ENCODE peak calls at places on chromosomes 2 and 18, in nine cellular contexts. One of them, this sample, is unnamed.

GRCh38 chr18:13563390-13563805 is 163.0 kb downstream of the FAM210A start:
- DNase-seq in activated CD8-positive, alpha-beta memory T cell treated with anti-CD3 and anti-CD28 coated beads, Interleukin-2, amount 10 ng/mL, durations not matched to agents 7 days and 5 days: no peak
- DNase-seq in transverse colon: no peak
- DNase-seq in hepatocyte: no peak
- DNase-seq in hypothalamus: no peak
- DNase-seq in NCI-H1105: no peak
- DNase-seq in stimulated activated CD4-positive, alpha-beta T cell treated with anti-CD3 and anti-CD28 coated beads, Interleukin-2, amount 100 ng/mL, for 24 hours: no peak
- DNase-seq in adipocyte: no peak
- DNase-seq in M059J: no peak
- DNase-seq in this sample: no peak

GRCh38 chr2:178943745-178944144 is 106.2 kb downstream of the CCDC141 start:
- DNase-seq in activated CD8-positive, alpha-beta memory T cell treated with anti-CD3 and anti-CD28 coated beads, Interleukin-2, amount 10 ng/mL, durations not matched to agents 7 days and 5 days: no peak
- DNase-seq in transverse colon: no peak
- DNase-seq in hepatocyte: no peak
- DNase-seq in hypothalamus: no peak
- DNase-seq in NCI-H1105: no peak
- DNase-seq in stimulated activated CD4-positive, alpha-beta T cell treated with anti-CD3 and anti-CD28 coated beads, Interleukin-2, amount 100 ng/mL, for 24 hours: no peak
- DNase-seq in adipocyte: no peak
- DNase-seq in M059J: no peak
- DNase-seq in this sample: no peak

GRCh38 chr2:28164280-28164801 is 228.3 kb upstream of the FOSL2 start:
- DNase-seq in activated CD8-positive, alpha-beta memory T cell treated with anti-CD3 and anti-CD28 coated beads, Interleukin-2, amount 10 ng/mL, durations not matched to agents 7 days and 5 days: no peak
- DNase-seq in transverse colon: no peak
- DNase-seq in hepatocyte: peak
- DNase-seq in hypothalamus: no peak
- DNase-seq in NCI-H1105: peak
- DNase-seq in stimulated activated CD4-positive, alpha-beta T cell treated with anti-CD3 and anti-CD28 coated beads, Interleukin-2, amount 100 ng/mL, for 24 hours: no peak
- DNase-seq in adipocyte: peak
- DNase-seq in M059J: peak
- DNase-seq in this sample: no peak

GRCh38 chr2:71950256-71951066 is 197.2 kb downstream of the CYP26B1 start:
- DNase-seq in activated CD8-positive, alpha-beta memory T cell treated with anti-CD3 and anti-CD28 coated beads, Interleukin-2, amount 10 ng/mL, durations not matched to agents 7 days and 5 days: no peak
- DNase-seq in transverse colon: no peak
- DNase-seq in hepatocyte: no peak
- DNase-seq in hypothalamus: no peak
- DNase-seq in NCI-H1105: no peak
- DNase-seq in stimulated activated CD4-positive, alpha-beta T cell treated with anti-CD3 and anti-CD28 coated beads, Interleukin-2, amount 100 ng/mL, for 24 hours: no peak
- DNase-seq in adipocyte: no peak
- DNase-seq in M059J: peak
- DNase-seq in this sample: peak

GRCh38 chr2:118340103-118340502 is 251.8 kb downstream of the INSIG2 start:
- DNase-seq in activated CD8-positive, alpha-beta memory T cell treated with anti-CD3 and anti-CD28 coated beads, Interleukin-2, amount 10 ng/mL, durations not matched to agents 7 days and 5 days: no peak
- DNase-seq in transverse colon: no peak
- DNase-seq in hepatocyte: no peak
- DNase-seq in hypothalamus: no peak
- DNase-seq in NCI-H1105: no peak
- DNase-seq in stimulated activated CD4-positive, alpha-beta T cell treated with anti-CD3 and anti-CD28 coated beads, Interleukin-2, amount 100 ng/mL, for 24 hours: no peak
- DNase-seq in adipocyte: no peak
- DNase-seq in M059J: no peak
- DNase-seq in this sample: no peak

GRCh38 chr2:84732897-84733778 is 147.7 kb downstream of the TRABD2A start:
- DNase-seq in activated CD8-positive, alpha-beta memory T cell treated with anti-CD3 and anti-CD28 coated beads, Interleukin-2, amount 10 ng/mL, durations not matched to agents 7 days and 5 days: no peak
- DNase-seq in transverse colon: no peak
- DNase-seq in hepatocyte: no peak
- DNase-seq in hypothalamus: no peak
- DNase-seq in NCI-H1105: no peak
- DNase-seq in stimulated activated CD4-positive, alpha-beta T cell treated with anti-CD3 and anti-CD28 coated beads, Interleukin-2, amount 100 ng/mL, for 24 hours: no peak
- DNase-seq in adipocyte: peak
- DNase-seq in M059J: no peak
- DNase-seq in this sample: no peak

GRCh38 chr2:113876503-113877387 is 13.1 kb upstream of the ACTR3 start:
- DNase-seq in activated CD8-positive, alpha-beta memory T cell treated with anti-CD3 and anti-CD28 coated beads, Interleukin-2, amount 10 ng/mL, durations not matched to agents 7 days and 5 days: peak
- DNase-seq in transverse colon: peak
- DNase-seq in hepatocyte: peak
- DNase-seq in hypothalamus: no peak
- DNase-seq in NCI-H1105: peak
- DNase-seq in stimulated activated CD4-positive, alpha-beta T cell treated with anti-CD3 and anti-CD28 coated beads, Interleukin-2, amount 100 ng/mL, for 24 hours: peak
- DNase-seq in adipocyte: no peak
- DNase-seq in M059J: peak
- DNase-seq in this sample: no peak

GRCh38 chr2:62708751-62709150 is 3.2 kb downstream of the EHBP1 start:
- DNase-seq in activated CD8-positive, alpha-beta memory T cell treated with anti-CD3 and anti-CD28 coated beads, Interleukin-2, amount 10 ng/mL, durations not matched to agents 7 days and 5 days: no peak
- DNase-seq in transverse colon: no peak
- DNase-seq in hepatocyte: no peak
- DNase-seq in hypothalamus: no peak
- DNase-seq in NCI-H1105: no peak
- DNase-seq in stimulated activated CD4-positive, alpha-beta T cell treated with anti-CD3 and anti-CD28 coated beads, Interleukin-2, amount 100 ng/mL, for 24 hours: no peak
- DNase-seq in adipocyte: no peak
- DNase-seq in M059J: no peak
- DNase-seq in this sample: no peak

GRCh38 chr2:3104261-3104660 is 273.4 kb downstream of the EIPR1 start:
- DNase-seq in activated CD8-positive, alpha-beta memory T cell treated with anti-CD3 and anti-CD28 coated beads, Interleukin-2, amount 10 ng/mL, durations not matched to agents 7 days and 5 days: no peak
- DNase-seq in transverse colon: no peak
- DNase-seq in hepatocyte: no peak
- DNase-seq in hypothalamus: no peak
- DNase-seq in NCI-H1105: no peak
- DNase-seq in stimulated activated CD4-positive, alpha-beta T cell treated with anti-CD3 and anti-CD28 coated beads, Interleukin-2, amount 100 ng/mL, for 24 hours: no peak
- DNase-seq in adipocyte: no peak
- DNase-seq in M059J: no peak
- DNase-seq in this sample: no peak

GRCh38 chr2:100703744-100704143 is 116.2 kb upstream of the NPAS2 start:
- DNase-seq in activated CD8-positive, alpha-beta memory T cell treated with anti-CD3 and anti-CD28 coated beads, Interleukin-2, amount 10 ng/mL, durations not matched to agents 7 days and 5 days: no peak
- DNase-seq in transverse colon: no peak
- DNase-seq in hepatocyte: no peak
- DNase-seq in hypothalamus: no peak
- DNase-seq in NCI-H1105: no peak
- DNase-seq in stimulated activated CD4-positive, alpha-beta T cell treated with anti-CD3 and anti-CD28 coated beads, Interleukin-2, amount 100 ng/mL, for 24 hours: no peak
- DNase-seq in adipocyte: no peak
- DNase-seq in M059J: no peak
- DNase-seq in this sample: no peak

GRCh38 chr2:8119782-8120551 is 561.9 kb upstream of the ID2 start:
- DNase-seq in activated CD8-positive, alpha-beta memory T cell treated with anti-CD3 and anti-CD28 coated beads, Interleukin-2, amount 10 ng/mL, durations not matched to agents 7 days and 5 days: no peak
- DNase-seq in transverse colon: peak
- DNase-seq in hepatocyte: peak
- DNase-seq in hypothalamus: no peak
- DNase-seq in NCI-H1105: no peak
- DNase-seq in stimulated activated CD4-positive, alpha-beta T cell treated with anti-CD3 and anti-CD28 coated beads, Interleukin-2, amount 100 ng/mL, for 24 hours: no peak
- DNase-seq in adipocyte: peak
- DNase-seq in M059J: peak
- DNase-seq in this sample: no peak

GRCh38 chr2:19649785-19650380 is 251.9 kb downstream of the TTC32 start:
- DNase-seq in activated CD8-positive, alpha-beta memory T cell treated with anti-CD3 and anti-CD28 coated beads, Interleukin-2, amount 10 ng/mL, durations not matched to agents 7 days and 5 days: no peak
- DNase-seq in transverse colon: no peak
- DNase-seq in hepatocyte: peak
- DNase-seq in hypothalamus: no peak
- DNase-seq in NCI-H1105: no peak
- DNase-seq in stimulated activated CD4-positive, alpha-beta T cell treated with anti-CD3 and anti-CD28 coated beads, Interleukin-2, amount 100 ng/mL, for 24 hours: no peak
- DNase-seq in adipocyte: peak
- DNase-seq in M059J: peak
- DNase-seq in this sample: no peak

GRCh38 chr18:26710460-26711096 is 154.9 kb downstream of the AQP4 start:
- DNase-seq in activated CD8-positive, alpha-beta memory T cell treated with anti-CD3 and anti-CD28 coated beads, Interleukin-2, amount 10 ng/mL, durations not matched to agents 7 days and 5 days: peak
- DNase-seq in transverse colon: no peak
- DNase-seq in hepatocyte: no peak
- DNase-seq in hypothalamus: no peak
- DNase-seq in NCI-H1105: no peak
- DNase-seq in stimulated activated CD4-positive, alpha-beta T cell treated with anti-CD3 and anti-CD28 coated beads, Interleukin-2, amount 100 ng/mL, for 24 hours: no peak
- DNase-seq in adipocyte: no peak
- DNase-seq in M059J: peak
- DNase-seq in this sample: no peak

GRCh38 chr2:212484563-212485080 is 54.0 kb downstream of the ERBB4 start:
- DNase-seq in activated CD8-positive, alpha-beta memory T cell treated with anti-CD3 and anti-CD28 coated beads, Interleukin-2, amount 10 ng/mL, durations not matched to agents 7 days and 5 days: no peak
- DNase-seq in transverse colon: no peak
- DNase-seq in hepatocyte: no peak
- DNase-seq in hypothalamus: no peak
- DNase-seq in NCI-H1105: no peak
- DNase-seq in stimulated activated CD4-positive, alpha-beta T cell treated with anti-CD3 and anti-CD28 coated beads, Interleukin-2, amount 100 ng/mL, for 24 hours: no peak
- DNase-seq in adipocyte: no peak
- DNase-seq in M059J: no peak
- DNase-seq in this sample: no peak

GRCh38 chr2:234795974-234796690 is 155.7 kb upstream of the SH3BP4 start:
- DNase-seq in activated CD8-positive, alpha-beta memory T cell treated with anti-CD3 and anti-CD28 coated beads, Interleukin-2, amount 10 ng/mL, durations not matched to agents 7 days and 5 days: no peak
- DNase-seq in transverse colon: no peak
- DNase-seq in hepatocyte: no peak
- DNase-seq in hypothalamus: no peak
- DNase-seq in NCI-H1105: no peak
- DNase-seq in stimulated activated CD4-positive, alpha-beta T cell treated with anti-CD3 and anti-CD28 coated beads, Interleukin-2, amount 100 ng/mL, for 24 hours: no peak
- DNase-seq in adipocyte: no peak
- DNase-seq in M059J: peak
- DNase-seq in this sample: no peak

GRCh38 chr2:71787108-71787415 is 333.7 kb downstream of the DYSF start:
- DNase-seq in activated CD8-positive, alpha-beta memory T cell treated with anti-CD3 and anti-CD28 coated beads, Interleukin-2, amount 10 ng/mL, durations not matched to agents 7 days and 5 days: no peak
- DNase-seq in transverse colon: no peak
- DNase-seq in hepatocyte: no peak
- DNase-seq in hypothalamus: no peak
- DNase-seq in NCI-H1105: no peak
- DNase-seq in stimulated activated CD4-positive, alpha-beta T cell treated with anti-CD3 and anti-CD28 coated beads, Interleukin-2, amount 100 ng/mL, for 24 hours: no peak
- DNase-seq in adipocyte: no peak
- DNase-seq in M059J: no peak
- DNase-seq in this sample: no peak

GRCh38 chr2:181971032-181971431 is 14.6 kb upstream of the PPP1R1C start:
- DNase-seq in activated CD8-positive, alpha-beta memory T cell treated with anti-CD3 and anti-CD28 coated beads, Interleukin-2, amount 10 ng/mL, durations not matched to agents 7 days and 5 days: no peak
- DNase-seq in transverse colon: no peak
- DNase-seq in hepatocyte: no peak
- DNase-seq in hypothalamus: no peak
- DNase-seq in NCI-H1105: no peak
- DNase-seq in stimulated activated CD4-positive, alpha-beta T cell treated with anti-CD3 and anti-CD28 coated beads, Interleukin-2, amount 100 ng/mL, for 24 hours: no peak
- DNase-seq in adipocyte: no peak
- DNase-seq in M059J: no peak
- DNase-seq in this sample: no peak

GRCh38 chr18:2050702-2051201 is 520.6 kb downstream of the METTL4 start:
- DNase-seq in activated CD8-positive, alpha-beta memory T cell treated with anti-CD3 and anti-CD28 coated beads, Interleukin-2, amount 10 ng/mL, durations not matched to agents 7 days and 5 days: no peak
- DNase-seq in transverse colon: no peak
- DNase-seq in hepatocyte: no peak
- DNase-seq in hypothalamus: no peak
- DNase-seq in NCI-H1105: no peak
- DNase-seq in stimulated activated CD4-positive, alpha-beta T cell treated with anti-CD3 and anti-CD28 coated beads, Interleukin-2, amount 100 ng/mL, for 24 hours: no peak
- DNase-seq in adipocyte: no peak
- DNase-seq in M059J: peak
- DNase-seq in this sample: no peak

GRCh38 chr2:227862227-227862740 is 9.1 kb upstream of the DAW1 start:
- DNase-seq in activated CD8-positive, alpha-beta memory T cell treated with anti-CD3 and anti-CD28 coated beads, Interleukin-2, amount 10 ng/mL, durations not matched to agents 7 days and 5 days: no peak
- DNase-seq in transverse colon: peak
- DNase-seq in hepatocyte: peak
- DNase-seq in hypothalamus: no peak
- DNase-seq in NCI-H1105: peak
- DNase-seq in stimulated activated CD4-positive, alpha-beta T cell treated with anti-CD3 and anti-CD28 coated beads, Interleukin-2, amount 100 ng/mL, for 24 hours: peak
- DNase-seq in adipocyte: peak
- DNase-seq in M059J: no peak
- DNase-seq in this sample: no peak

GRCh38 chr2:55155764-55156221 is 76.3 kb downstream of the CLHC1 start:
- DNase-seq in activated CD8-positive, alpha-beta memory T cell treated with anti-CD3 and anti-CD28 coated beads, Interleukin-2, amount 10 ng/mL, durations not matched to agents 7 days and 5 days: no peak
- DNase-seq in transverse colon: no peak
- DNase-seq in hepatocyte: no peak
- DNase-seq in hypothalamus: no peak
- DNase-seq in NCI-H1105: no peak
- DNase-seq in stimulated activated CD4-positive, alpha-beta T cell treated with anti-CD3 and anti-CD28 coated beads, Interleukin-2, amount 100 ng/mL, for 24 hours: no peak
- DNase-seq in adipocyte: peak
- DNase-seq in M059J: peak
- DNase-seq in this sample: no peak

This sample was measured in iPS DF 6.9.